ENCODE peak calls at places on chromosomes 13 and 19, in four cellular contexts. V is skeletal muscle cell; K is midbrain; N is activated CD4-positive, alpha-beta T cell treated with anti-CD3 and anti-CD28 coated beads, Interleukin-2, amount 50 U/mL, for 48 hours. E is an unnamed sample.

GRCh38 chr13:50382951-50383350 is 367.7 kb downstream of the KCNRG start:
- DNase-seq in V (no peak), K (no peak), N (no peak), E (no peak)

GRCh38 chr19:29422686-29423085 is 103.1 kb upstream of the VSTM2B start:
- DNase-seq in V (no peak), K (no peak), N (no peak), E (no peak)

GRCh38 chr13:108326318-108326717 is 56.8 kb downstream of the TNFSF13B start:
- DNase-seq in V (no peak), K (no peak), N (no peak), E (no peak)

GRCh38 chr13:71661921-71662320 is 205.1 kb downstream of the DACH1 start:
- DNase-seq in V (peak; percentile 23), K (no peak), N (no peak), E (no peak)

GRCh38 chr19:40575326-40575725 is 1.3 kb upstream of the SHKBP1 start:
- DNase-seq in V (no peak), K (no peak), N (no peak), E (no peak)

GRCh38 chr13:22773475-22773874 is 407.3 kb upstream of the SGCG start:
- DNase-seq in V (no peak), K (no peak), N (no peak), E (no peak)

GRCh38 chr19:33339016-33339749 is 34.3 kb upstream of the CEBPG start:
- DNase-seq in V (no peak), K (no peak), N (no peak), E (no peak)

GRCh38 chr19:35843676-35844481 is 8.4 kb downstream of the NPHS1 start:
- DNase-seq in V (no peak), K (no peak), N (peak; percentile 41), E (no peak)

GRCh38 chr13:94667190-94667589 is 45.2 kb downstream of the SOX21 start:
- DNase-seq in V (no peak), K (no peak), N (peak; percentile 18), E (peak; percentile 24)

GRCh38 chr13:41224113-41225110 is 30.0 kb upstream of the KBTBD7 start:
- DNase-seq in V (peak; percentile 51), K (no peak), N (no peak), E (no peak)

GRCh38 chr19:51002542-51003311 is 1.3 kb upstream of the KLK8 start:
- DNase-seq in V (no peak), K (no peak), N (peak; percentile 25), E (peak; percentile 58)

GRCh38 chr19:48619692-48620565 is 623 bp downstream of the SPHK2 start:
- DNase-seq in V (no peak), K (no peak), N (no peak), E (no peak)

E was measured in activated naive CD8-positive, alpha-beta T cell treated with anti-CD3 and anti-CD28 coated beads for 36 hours.